ENCODE peak calls at places on chromosomes 16 and 17, in nine cellular contexts. P is HT-29; B is NCI-H1105 treated with DMSO at 0.1 percent for 48 hours; K is nephron progenitor cell; W is activated CD8-positive, alpha-beta memory T cell treated with anti-CD3 and anti-CD28 coated beads for 4 hours; X is upper lobe of right lung; U is activated T-cell treated with anti-CD3 and anti-CD28 coated beads, Interleukin-2, amount 50 U/mL, for 72 hours; D is C1 segment of cervical spinal cord; E is adrenal gland. A is an unnamed sample.

GRCh38 chr17:39595928-39596327 is 11.8 kb downstream of the NEUROD2 start:
- DNase-seq in P (no peak), B (no peak), K (no peak), W (no peak), X (no peak), U (no peak), D (no peak), E (no peak), A (no peak)

GRCh38 chr17:81401727-81402529 is 6.7 kb downstream of the BAHCC1 start:
- DNase-seq in P (no peak), B (no peak), K (no peak), W (no peak), X (no peak), U (no peak), D (peak; percentile 49), E (no peak), A (peak; percentile 53)

GRCh38 chr16:67019171-67019570 is 9.8 kb upstream of the CBFB start:
- DNase-seq in P (no peak), B (no peak), K (no peak), W (no peak), X (no peak), U (no peak), D (no peak), E (no peak), A (no peak)

GRCh38 chr17:39016193-39017153 is 49.3 kb upstream of the FBXO47 start:
- DNase-seq in P (no peak), B (no peak), K (no peak), W (no peak), X (no peak), U (no peak), D (no peak), E (no peak), A (no peak)

GRCh38 chr17:39999067-39999466 is 16.2 kb upstream of the CSF3 start:
- DNase-seq in P (no peak), B (no peak), K (no peak), W (no peak), X (no peak), U (no peak), D (no peak), E (peak; percentile 49), A (no peak)

GRCh38 chr16:4768549-4769305 is 1.8 kb upstream of the ZNF500 start:
- DNase-seq in P (peak; percentile 93), B (peak; percentile 85), K (peak; percentile 98), W (peak; percentile 58), X (peak; percentile 99), U (peak; percentile 90), D (peak; percentile 96), E (peak; percentile 97), A (peak; percentile 92)

GRCh38 chr17:58184308-58184985 is 8.1 kb upstream of the EPX start:
- DNase-seq in P (no peak), B (no peak), K (no peak), W (no peak), X (no peak), U (no peak), D (no peak), E (no peak), A (no peak)

GRCh38 chr17:60327122-60327869 is 64.6 kb downstream of the USP32 start:
- DNase-seq in P (no peak), B (no peak), K (peak; percentile 30), W (no peak), X (no peak), U (no peak), D (peak; percentile 77), E (no peak), A (no peak)

GRCh38 chr17:56897646-56898424 is 16.0 kb downstream of the TRIM25 start:
- DNase-seq in P (no peak), B (no peak), K (no peak), W (no peak), X (no peak), U (no peak), D (no peak), E (no peak), A (no peak)

GRCh38 chr16:7227193-7227825 is 105.3 kb upstream of the RBFOX1 start:
- DNase-seq in P (no peak), B (no peak), K (peak; percentile 26), W (no peak), X (no peak), U (no peak), D (no peak), E (no peak), A (no peak)